ENCODE peak calls at places on chromosome 9, in five cellular contexts. M, I, N, K and S are unnamed samples.

GRCh38 chr9:98230789-98231188 is 24.7 kb downstream of the TBC1D2 start:
- DNase-seq in M (no peak), I (no peak), N (no peak), K (no peak), S (no peak)

GRCh38 chr9:4934976-4935672 is 49.9 kb upstream of the JAK2 start:
- DNase-seq in I (no peak), K (no peak), M (no peak), N (no peak), S (no peak)

GRCh38 chr9:133920471-133920870 is 71.7 kb downstream of the VAV2 start:
- DNase-seq in K (no peak), I (no peak), M (no peak), N (no peak), S (no peak)

GRCh38 chr9:109766351-109766750 is 13.6 kb upstream of the PALM2AKAP2 start:
- DNase-seq in N (peak; percentile 79), K (no peak), I (peak; percentile 83), M (no peak), S (no peak)

GRCh38 chr9:18238254-18238653 is 235.7 kb upstream of the ADAMTSL1 start:
- DNase-seq in K (no peak), N (peak; percentile 90), I (no peak), M (no peak), S (no peak)

GRCh38 chr9:121278535-121279169 is 10.7 kb downstream of the GSN start:
- DNase-seq in N (peak; percentile 96), M (no peak), I (peak; percentile 99), K (peak; percentile 73), S (no peak)

GRCh38 chr9:126666155-126666803 is 52.6 kb downstream of the LMX1B start:
- DNase-seq in I (no peak), K (no peak), M (no peak), N (no peak), S (no peak)

GRCh38 chr9:126847051-126847450 is 13.4 kb upstream of the ZBTB34 start:
- DNase-seq in I (no peak), K (no peak), M (no peak), N (no peak), S (no peak)

GRCh38 chr9:127923771-127924170 is 6.8 kb downstream of the PIP5KL1 start:
- DNase-seq in I (peak; percentile 95), K (no peak), N (peak; percentile 73), M (no peak), S (no peak)

GRCh38 chr9:93090091-93090655 is 5.8 kb upstream of the CARD19 start:
- DNase-seq in N (no peak), M (no peak), K (no peak), I (no peak), S (no peak)

GRCh38 chr9:3699868-3700267 is 174.1 kb upstream of the RFX3 start:
- DNase-seq in I (no peak), N (no peak), K (no peak), M (no peak), S (no peak)

GRCh38 chr9:65409471-65409980 is 124.5 kb upstream of the FOXD4L5 start:
- DNase-seq in K (no peak), I (no peak), M (no peak), N (no peak), S (no peak)

GRCh38 chr9:78235296-78235770 is 542 bp upstream of the CEP78 start:
- DNase-seq in K (no peak), I (no peak), N (peak; percentile 42), M (no peak), S (no peak)

GRCh38 chr9:124342946-124343485 is 72.2 kb downstream of the PSMB7 start:
- DNase-seq in N (peak; percentile 79), K (no peak), I (peak; percentile 72), M (no peak), S (no peak)

GRCh38 chr9:5718296-5719032 is 89.6 kb downstream of the RIC1 start:
- DNase-seq in N (no peak), M (no peak), K (no peak), I (no peak), S (no peak)

GRCh38 chr9:96171749-96172148 is 130.2 kb downstream of the HSD17B3 start:
- DNase-seq in K (no peak), N (no peak), I (no peak), M (no peak), S (no peak)

GRCh38 chr9:90950600-90950999 is 149.0 kb downstream of the SYK start:
- DNase-seq in N (no peak), I (no peak), K (no peak), M (no peak), S (no peak)

GRCh38 chr9:130624154-130624553 is 40.2 kb upstream of the PRDM12 start:
- DNase-seq in N (no peak), M (no peak), K (no peak), I (no peak), S (no peak)

GRCh38 chr9:35552837-35553236 is 52.2 kb upstream of the TESK1 start:
- DNase-seq in I (no peak), M (no peak), N (no peak), K (no peak), S (no peak)

GRCh38 chr9:112793213-112793810 is 42.8 kb downstream of the SNX30 start:
- DNase-seq in M (peak; percentile 75), I (no peak), N (peak; percentile 73), K (peak; percentile 92), S (peak; percentile 12)

GRCh38 chr9:113011911-113012381 is at the start of gene ZNF883:
- DNase-seq in M (no peak), K (peak; percentile 66), I (no peak), N (peak; percentile 76), S (peak; percentile 36)

GRCh38 chr9:124769451-124770358 is 1.4 kb downstream of the NR6A1 start:
- DNase-seq in N (no peak), K (peak; percentile 11), I (no peak), M (no peak), S (no peak)

GRCh38 chr9:114288233-114289051 is 34.5 kb upstream of the ORM1 start:
- DNase-seq in I (peak; percentile 51), N (peak; percentile 44), M (no peak), K (no peak), S (no peak)

GRCh38 chr9:95507456-95508241 is 9.1 kb downstream of the PTCH1 start:
- DNase-seq in N (peak; percentile 79), K (peak; percentile 61), M (peak; percentile 45), I (no peak), S (no peak)

DNA sequence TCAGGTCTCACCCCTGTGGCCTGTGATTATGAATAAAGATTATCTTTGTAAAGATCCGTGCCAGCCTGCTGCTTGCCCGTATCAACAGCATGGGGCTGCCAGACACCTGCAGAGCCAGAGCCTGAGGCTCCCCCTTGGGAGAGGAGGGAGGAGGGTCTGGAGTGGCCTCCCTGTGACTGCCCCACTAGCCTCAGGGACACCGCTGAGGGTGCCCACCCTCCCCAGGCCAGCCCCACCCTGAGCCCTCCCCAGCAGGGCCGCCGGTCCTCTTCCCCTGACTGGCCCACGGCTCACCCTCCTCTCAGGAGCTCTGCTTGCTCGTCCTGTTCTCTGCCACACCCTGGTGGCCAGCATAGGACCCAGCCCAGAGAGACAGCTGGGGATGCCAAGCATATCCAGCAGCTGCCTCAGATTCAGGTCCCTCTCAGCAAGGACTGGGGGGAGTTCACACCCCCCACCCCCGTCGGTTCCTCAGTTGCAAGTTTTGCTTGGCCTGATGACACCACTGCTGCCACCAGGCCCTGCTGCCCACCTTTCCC is 1.9 kb downstream of the SSNA1 start:
- DNase-seq in M (no peak), I (no peak), K (no peak), N (no peak), S (no peak)
- TF ChIP-seq CTCF in M (no peak), I (no peak), K (no peak), N (no peak), S (no peak)

GRCh38 chr9:34374339-34374738 is 2.4 kb downstream of the MYORG start:
- DNase-seq in N (no peak), I (no peak), M (no peak), K (no peak), S (no peak)

GRCh38 chr9:34377402-34377741 is 674 bp upstream of the MYORG start:
- DNase-seq in K (peak; percentile 23), N (no peak), M (no peak), I (no peak), S (peak; percentile 34)

GRCh38 chr9:34374905-34375552 is 1.7 kb downstream of the MYORG start:
- DNase-seq in K (no peak), I (no peak), M (no peak), N (no peak), S (no peak)

GRCh38 chr9:34376596-34377401 is at the start of gene MYORG:
- DNase-seq in K (peak; percentile 99), I (no peak), M (peak; percentile 80), N (peak; percentile 83), S (peak; percentile 87)

DNA sequence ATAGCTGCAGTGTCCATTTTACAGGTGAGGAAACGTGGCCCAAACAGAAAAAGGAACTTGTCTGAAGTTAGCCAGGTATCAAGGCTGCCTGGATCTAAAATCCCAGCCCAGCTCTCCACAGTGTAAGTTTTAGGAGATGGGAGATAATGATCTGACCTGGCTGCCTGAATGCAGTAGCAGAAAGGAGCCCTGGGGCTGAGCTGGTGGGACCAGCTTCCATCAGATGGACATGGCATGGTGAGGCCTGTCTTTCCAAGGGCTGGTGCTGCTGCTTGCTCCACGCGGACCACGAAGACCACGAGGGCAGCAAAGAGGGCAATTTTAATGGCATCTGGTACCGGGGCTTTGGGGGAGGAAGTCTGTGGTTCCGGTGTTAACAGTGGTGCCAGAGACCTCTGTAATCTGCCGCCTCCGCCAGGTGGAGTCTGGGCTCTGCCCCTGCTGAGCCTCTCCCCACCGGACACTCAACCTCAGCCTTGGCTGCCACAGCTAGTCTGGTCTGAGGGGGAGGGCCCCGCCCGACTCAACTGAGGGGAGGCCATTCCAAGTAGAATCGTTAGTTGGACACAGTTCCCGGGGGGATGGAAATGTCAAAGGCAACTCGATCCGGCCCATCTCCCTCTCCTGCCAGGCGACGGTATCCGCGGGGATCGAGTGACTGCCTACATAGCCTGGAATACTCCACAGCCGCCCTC is 650 bp downstream of the MYORG start:
- DNase-seq in N (peak; percentile 18), M (peak; percentile 44), K (peak; percentile 75), I (no peak), S (no peak)
- TF ChIP-seq CTCF in N (no peak), M (no peak), K (no peak), I (no peak), S (peak; percentile 38)

GRCh38 chr9:71820516-71820915 is 52.2 kb upstream of the CEMIP2 start:
- DNase-seq in K (no peak), N (peak; percentile 8), I (no peak), M (no peak), S (no peak)

GRCh38 chr9:71822455-71822854 is 54.1 kb upstream of the CEMIP2 start:
- DNase-seq in K (no peak), I (no peak), M (no peak), N (no peak), S (no peak)

GRCh38 chr9:71816782-71817549 is 48.7 kb upstream of the CEMIP2 start:
- DNase-seq in N (no peak), K (no peak), I (no peak), M (no peak), S (no peak)

GRCh38 chr9:71822935-71823334 is 54.6 kb upstream of the CEMIP2 start:
- DNase-seq in M (no peak), N (no peak), K (no peak), I (no peak), S (no peak)

GRCh38 chr9:71819115-71819739 is 50.9 kb upstream of the CEMIP2 start:
- DNase-seq in I (no peak), N (peak; percentile 57), M (no peak), K (peak; percentile 61), S (peak; percentile 15)
- TF ChIP-seq CTCF in I (peak; percentile 37), N (peak; percentile 78), M (peak; percentile 89), K (peak; percentile 91), S (peak; percentile 83)

DNA sequence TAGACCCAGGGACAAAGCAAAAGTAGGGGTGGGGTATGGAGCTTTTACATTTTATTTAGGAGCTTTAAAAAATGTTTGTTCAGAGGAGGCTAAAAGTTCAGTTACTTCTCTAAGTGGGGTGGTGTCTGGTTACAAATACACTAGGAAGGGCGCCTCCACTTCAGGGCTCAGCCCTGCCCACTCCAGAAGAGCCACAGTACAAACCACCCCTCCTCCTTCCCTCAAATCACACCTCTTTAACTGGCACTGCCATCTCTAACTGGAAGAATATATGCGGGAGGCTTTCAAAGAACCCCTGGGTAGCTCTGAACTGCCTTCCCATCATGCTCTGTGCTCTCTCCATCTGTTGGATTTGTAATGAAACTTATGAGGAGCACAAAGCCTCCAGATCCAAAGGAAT is 98.8 kb upstream of the NFIB start:
- DNase-seq in M (no peak), I (no peak), K (no peak), N (no peak), S (no peak)
- TF ChIP-seq CTCF in M (no peak), I (no peak), K (no peak), N (no peak), S (no peak)